ENCODE peak calls at places on chromosomes 2 and 18, in five cellular contexts. D is tibial nerve; F is GM23248; E is PC-9; G is CD8-positive, alpha-beta memory T cell. K is an unnamed sample. For H3K36me3 and H3K4me1, the result is how much of the 10 kb centered on the place peaks cover.

GRCh38 chr18:56473400-56474059 is 164.9 kb downstream of the TXNL1 start:
- DNase-seq in G (no peak), E (no peak), D (no peak), F (no peak), K (no peak)

GRCh38 chr2:221372156-221372870 is 199.8 kb downstream of the EPHA4 start:
- DNase-seq in F (peak), D (no peak), E (no peak), G (no peak), K (no peak)

GRCh38 chr18:73340135-73340934 is 472.5 kb upstream of the NETO1 start:
- DNase-seq in E (peak), F (peak), G (no peak), D (no peak), K (no peak)

GRCh38 chr2:55422876-55423275 is 3.2 kb upstream of the CCDC88A start:
- DNase-seq in F (no peak), D (no peak), G (no peak), E (no peak), K (no peak)

GRCh38 chr2:222423186-222423585 is 1.2 kb upstream of the SGPP2 start:
- DNase-seq in F (no peak), G (no peak), E (no peak), D (no peak), K (no peak)

GRCh38 chr2:86001326-86001725 is 104.4 kb downstream of the POLR1A start:
- DNase-seq in G (no peak), E (no peak), F (no peak), D (no peak), K (no peak)

GRCh38 chr2:71696381-71696780 is 243.0 kb downstream of the DYSF start:
- DNase-seq in D (no peak), E (no peak), F (no peak), G (no peak), K (no peak)

GRCh38 chr2:206989306-206989705 is 50.0 kb downstream of the CPO start:
- DNase-seq in G (no peak), F (peak), E (no peak), D (no peak), K (no peak)

GRCh38 chr2:150994041-150994440 is 267.6 kb downstream of the RBM43 start:
- DNase-seq in F (peak), D (no peak), G (no peak), E (no peak), K (no peak)

GRCh38 chr2:177889812-177890460 is 182.6 kb downstream of the PDE11A start:
- DNase-seq in F (no peak), G (no peak), D (no peak), E (no peak), K (no peak)

GRCh38 chr2:120580709-120581108 is 155.0 kb upstream of the GLI2 start:
- DNase-seq in F (no peak), D (no peak), G (no peak), E (no peak), K (no peak)

GRCh38 chr2:35503738-35504160 is 851.8 kb upstream of the CRIM1 start:
- DNase-seq in G (no peak), F (no peak), D (no peak), E (peak), K (no peak)

GRCh38 chr2:37890893-37891495 is 34.1 kb upstream of the RMDN2 start:
- DNase-seq in G (peak), E (peak), D (peak), F (peak), K (no peak)

GRCh38 chr2:8004250-8004681 is 677.6 kb upstream of the ID2 start:
- DNase-seq in F (peak), E (no peak), G (no peak), D (peak), K (peak)

GRCh38 chr2:134271758-134272157 is 17.9 kb downstream of the MGAT5 start:
- DNase-seq in G (no peak), F (no peak), E (no peak), D (no peak), K (no peak)

GRCh38 chr2:120893874-120894584 is 158.4 kb downstream of the GLI2 start:
- DNase-seq in D (no peak), E (no peak), G (no peak), F (no peak), K (no peak)

GRCh38 chr2:31919499-31919898 is 91.3 kb downstream of the MEMO1 start:
- DNase-seq in F (no peak), D (no peak), G (no peak), E (no peak), K (no peak)
- H3K36me3 ChIP-seq in F (under half), D (under half), G (under half), E (under half), K (under half)

GRCh38 chr2:236085211-236085610 is 83.0 kb downstream of the GBX2 start:
- DNase-seq in F (no peak), D (no peak), E (no peak), G (no peak), K (no peak)

GRCh38 chr2:236085647-236086046 is 82.5 kb downstream of the GBX2 start:
- DNase-seq in G (no peak), D (no peak), E (no peak), F (no peak), K (no peak)

GRCh38 chr2:236088368-236089057 is 79.7 kb downstream of the GBX2 start:
- DNase-seq in E (peak), F (peak), G (no peak), D (no peak), K (no peak)

GRCh38 chr2:236086403-236086970 is 81.7 kb downstream of the GBX2 start:
- DNase-seq in E (no peak), F (no peak), G (no peak), D (no peak), K (no peak)

DNA sequence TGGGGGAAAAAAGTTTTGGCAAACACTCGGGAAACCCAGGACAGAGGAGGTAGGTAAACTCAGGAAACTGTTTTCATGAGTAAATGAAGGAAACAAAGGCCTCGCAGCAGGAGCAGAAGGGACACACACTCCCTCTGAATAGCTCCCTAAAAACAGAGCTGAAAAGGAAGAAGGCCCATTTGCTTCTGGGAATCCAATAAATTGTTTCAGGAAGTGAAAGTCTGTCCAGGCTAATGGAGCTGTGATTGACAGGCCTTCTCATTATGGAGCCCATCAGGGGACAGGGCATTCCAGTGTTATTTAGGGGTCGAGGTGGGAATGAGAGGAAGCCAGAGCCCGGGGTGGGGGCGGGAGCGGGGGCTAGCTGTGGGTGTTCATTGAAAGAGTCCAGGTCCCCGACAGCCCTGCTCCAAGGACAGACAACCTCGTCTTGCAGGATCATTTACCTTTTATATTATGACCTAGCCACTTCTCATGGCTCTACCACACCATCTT is 81.2 kb downstream of the GBX2 start:
- DNase-seq in G (no peak), D (no peak), E (no peak), F (no peak), K (no peak)
- H3K4me1 ChIP-seq in G (under half), D (under half), E (under half), F (under half), K (under half)

GRCh38 chr2:9388950-9389911 is 34.1 kb downstream of the ITGB1BP1 start:
- DNase-seq in F (no peak), D (no peak), E (no peak), G (no peak), K (no peak)
- H3K36me3 ChIP-seq in F (half or more), D (under half), E (under half), G (under half), K (half or more)

GRCh38 chr18:70386582-70386981 is 97.7 kb downstream of the SOCS6 start:
- DNase-seq in D (no peak), G (no peak), F (no peak), E (no peak), K (no peak)
- H3K4me1 ChIP-seq in D (under half), G (under half), F (under half), E (under half), K (under half)

GRCh38 chr2:53884883-53885282 is 25.1 kb upstream of the GPR75 start:
- DNase-seq in E (no peak), D (no peak), F (no peak), G (no peak), K (no peak)
- H3K36me3 ChIP-seq in E (under half), D (under half), F (half or more), G (under half), K (under half)